ENCODE peak calls at places on chromosome 5, in four cellular contexts. One of them, this sample, is unnamed.

GRCh38 chr5:89003563-89004036 is 120.6 kb upstream of the MEF2C start:
- DNase-seq in esophagus squamous epithelium: no peak
- DNase-seq in psoas muscle: no peak
- DNase-seq in prostate gland: no peak
- DNase-seq in this sample: no peak

GRCh38 chr5:43192558-43193170 is 639 bp downstream of the NIM1K start:
- DNase-seq in esophagus squamous epithelium: no peak
- DNase-seq in psoas muscle: peak; percentile 69
- DNase-seq in prostate gland: no peak
- DNase-seq in this sample: peak; percentile 44

GRCh38 chr5:175697846-175698245 is 40.0 kb downstream of the HRH2 start:
- DNase-seq in esophagus squamous epithelium: no peak
- DNase-seq in psoas muscle: no peak
- DNase-seq in prostate gland: no peak
- DNase-seq in this sample: no peak

GRCh38 chr5:146048994-146049703 is 56.2 kb downstream of the PLAC8L1 start:
- DNase-seq in esophagus squamous epithelium: no peak
- DNase-seq in psoas muscle: no peak
- DNase-seq in prostate gland: peak; percentile 57
- DNase-seq in this sample: peak; percentile 64

GRCh38 chr5:169668732-169669131 is 31.7 kb downstream of the DOCK2 start:
- DNase-seq in esophagus squamous epithelium: no peak
- DNase-seq in psoas muscle: no peak
- DNase-seq in prostate gland: no peak
- DNase-seq in this sample: no peak

GRCh38 chr5:137342764-137343163 is 156.4 kb downstream of the SPOCK1 start:
- DNase-seq in esophagus squamous epithelium: no peak
- DNase-seq in psoas muscle: no peak
- DNase-seq in prostate gland: no peak
- DNase-seq in this sample: no peak

GRCh38 chr5:148374693-148375360 is 8.9 kb upstream of the FBXO38 start:
- DNase-seq in esophagus squamous epithelium: no peak
- DNase-seq in psoas muscle: no peak
- DNase-seq in prostate gland: peak; percentile 47
- DNase-seq in this sample: peak; percentile 45

GRCh38 chr5:86070719-86071118 is 547.0 kb upstream of the COX7C start:
- DNase-seq in esophagus squamous epithelium: no peak
- DNase-seq in psoas muscle: no peak
- DNase-seq in prostate gland: no peak
- DNase-seq in this sample: no peak

GRCh38 chr5:127785098-127785927 is 82.1 kb downstream of the CCDC192 start:
- DNase-seq in esophagus squamous epithelium: no peak
- DNase-seq in psoas muscle: no peak
- DNase-seq in prostate gland: no peak
- DNase-seq in this sample: no peak

GRCh38 chr5:149240354-149240998 is 31.2 kb upstream of the AFAP1L1 start:
- DNase-seq in esophagus squamous epithelium: peak; percentile 14
- DNase-seq in psoas muscle: peak; percentile 65
- DNase-seq in prostate gland: no peak
- DNase-seq in this sample: peak; percentile 19

GRCh38 chr5:10602031-10602806 is 38.3 kb downstream of the ANKRD33B start:
- DNase-seq in esophagus squamous epithelium: no peak
- DNase-seq in psoas muscle: no peak
- DNase-seq in prostate gland: no peak
- DNase-seq in this sample: peak; percentile 14

GRCh38 chr5:75281716-75282465 is 45.2 kb upstream of the ANKRD31 start:
- DNase-seq in esophagus squamous epithelium: no peak
- DNase-seq in psoas muscle: no peak
- DNase-seq in prostate gland: no peak
- DNase-seq in this sample: no peak

GRCh38 chr5:62093981-62094380 is 212.0 kb upstream of the KIF2A start:
- DNase-seq in esophagus squamous epithelium: no peak
- DNase-seq in psoas muscle: no peak
- DNase-seq in prostate gland: no peak
- DNase-seq in this sample: peak; percentile 55

GRCh38 chr5:31911291-31912265 is 262.5 kb downstream of the GOLPH3 start:
- DNase-seq in esophagus squamous epithelium: no peak
- DNase-seq in psoas muscle: no peak
- DNase-seq in prostate gland: no peak
- DNase-seq in this sample: no peak

GRCh38 chr5:149268928-149269557 is 2.6 kb upstream of the AFAP1L1 start:
- DNase-seq in esophagus squamous epithelium: no peak
- DNase-seq in psoas muscle: no peak
- DNase-seq in prostate gland: no peak
- DNase-seq in this sample: no peak

GRCh38 chr5:154562244-154562861 is 84.3 kb upstream of the HAND1 start:
- DNase-seq in esophagus squamous epithelium: no peak
- DNase-seq in psoas muscle: no peak
- DNase-seq in prostate gland: no peak
- DNase-seq in this sample: peak; percentile 40

GRCh38 chr5:38518341-38518740 is 38.1 kb downstream of the LIFR start:
- DNase-seq in esophagus squamous epithelium: no peak
- DNase-seq in psoas muscle: no peak
- DNase-seq in prostate gland: no peak
- DNase-seq in this sample: no peak

GRCh38 chr5:38515081-38515480 is 41.4 kb downstream of the LIFR start:
- DNase-seq in esophagus squamous epithelium: no peak
- DNase-seq in psoas muscle: no peak
- DNase-seq in prostate gland: no peak
- DNase-seq in this sample: no peak

GRCh38 chr5:38519476-38519875 is 37.0 kb downstream of the LIFR start:
- DNase-seq in esophagus squamous epithelium: no peak
- DNase-seq in psoas muscle: no peak
- DNase-seq in prostate gland: no peak
- DNase-seq in this sample: no peak

DNA sequence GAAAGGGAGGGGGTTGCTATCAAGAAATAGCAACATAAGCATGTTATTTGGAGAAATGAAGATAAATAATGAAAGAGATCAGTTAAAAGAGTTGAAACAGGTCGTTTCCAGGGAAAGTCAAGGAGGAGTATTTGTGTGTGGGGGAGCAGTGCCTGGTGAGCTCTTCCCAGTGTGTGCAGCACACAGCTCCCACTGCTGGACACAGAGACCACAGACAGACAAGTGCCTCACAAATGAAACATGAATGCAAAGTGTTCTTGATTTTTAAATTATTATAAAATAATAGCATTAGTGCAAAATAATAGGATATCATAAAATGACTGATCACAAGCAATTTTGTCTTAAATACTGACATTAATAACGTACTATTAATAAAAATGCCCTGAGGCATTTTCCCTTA is 40.8 kb downstream of the LIFR start:
- DNase-seq in esophagus squamous epithelium: no peak
- DNase-seq in psoas muscle: no peak
- DNase-seq in prostate gland: no peak
- DNase-seq in this sample: no peak
- TF ChIP-seq CTCF in esophagus squamous epithelium: peak; percentile 9
- TF ChIP-seq CTCF in psoas muscle: peak; percentile 36
- TF ChIP-seq CTCF in prostate gland: no peak
- TF ChIP-seq CTCF in this sample: no peak

DNA sequence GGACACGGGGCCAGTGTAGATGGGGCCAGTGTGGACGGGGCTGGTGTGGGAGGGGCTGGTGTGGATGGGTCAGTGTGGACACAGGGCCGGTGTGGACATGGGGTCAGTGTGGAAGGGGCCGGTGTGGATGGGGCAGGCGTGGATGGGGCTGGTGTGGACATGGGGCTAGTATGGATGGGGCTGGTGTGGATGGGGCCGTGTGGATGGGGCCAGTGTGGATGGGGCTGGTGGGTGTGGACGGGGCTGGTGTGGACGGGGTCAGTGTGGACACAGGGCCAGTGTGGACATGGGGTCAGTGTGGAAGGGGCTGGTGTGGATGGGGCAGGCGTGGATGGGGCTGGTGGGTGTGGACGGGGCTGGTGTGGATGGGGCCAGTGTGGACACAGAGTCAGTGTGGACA is 23.8 kb downstream of the SLC9A3 start:
- DNase-seq in esophagus squamous epithelium: no peak
- DNase-seq in psoas muscle: no peak
- DNase-seq in prostate gland: no peak
- DNase-seq in this sample: no peak
- H3K9me3 ChIP-seq in esophagus squamous epithelium: no peaks in the 10 kb centered on the region
- H3K9me3 ChIP-seq in psoas muscle: no peaks in the 10 kb centered on the region
- H3K9me3 ChIP-seq in prostate gland: no peaks in the 10 kb centered on the region
- H3K9me3 ChIP-seq in this sample: no peaks in the 10 kb centered on the region

GRCh38 chr5:82421119-82421518 is 143.0 kb upstream of the RPS23 start:
- DNase-seq in esophagus squamous epithelium: no peak
- DNase-seq in psoas muscle: no peak
- DNase-seq in prostate gland: no peak
- DNase-seq in this sample: no peak
- TF ChIP-seq CTCF in esophagus squamous epithelium: no peak
- TF ChIP-seq CTCF in psoas muscle: no peak
- TF ChIP-seq CTCF in prostate gland: no peak
- TF ChIP-seq CTCF in this sample: no peak

GRCh38 chr5:111685969-111686368 is 71.0 kb downstream of the NREP start:
- DNase-seq in esophagus squamous epithelium: no peak
- DNase-seq in psoas muscle: no peak
- DNase-seq in prostate gland: no peak
- DNase-seq in this sample: no peak
- H3K9me3 ChIP-seq in esophagus squamous epithelium: no peaks in the 10 kb centered on the region
- H3K9me3 ChIP-seq in psoas muscle: no peaks in the 10 kb centered on the region
- H3K9me3 ChIP-seq in prostate gland: no peaks in the 10 kb centered on the region
- H3K9me3 ChIP-seq in this sample: no peaks in the 10 kb centered on the region

DNA sequence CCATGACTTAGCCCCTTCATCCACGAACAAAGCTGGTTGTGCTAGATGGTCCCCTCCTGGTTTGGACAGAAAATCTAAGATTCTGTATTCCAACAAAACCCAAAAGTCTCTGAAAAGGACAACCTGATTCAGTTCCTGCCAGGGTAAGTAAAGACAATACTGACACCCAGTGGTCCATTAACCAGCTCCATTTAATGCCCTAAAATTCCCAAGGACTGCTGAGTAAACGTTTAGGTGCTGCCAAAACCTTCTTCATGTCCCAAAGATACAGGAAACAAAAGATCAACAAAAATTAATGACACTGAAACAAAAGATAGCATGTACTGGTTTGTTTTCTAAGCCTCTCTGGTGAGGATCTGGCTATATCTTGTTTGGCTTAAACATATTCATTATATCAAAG is 25.3 kb upstream of the PPP1R2B start:
- DNase-seq in esophagus squamous epithelium: no peak
- DNase-seq in psoas muscle: no peak
- DNase-seq in prostate gland: peak; percentile 30
- DNase-seq in this sample: peak; percentile 20
- TF ChIP-seq CTCF in esophagus squamous epithelium: no peak
- TF ChIP-seq CTCF in psoas muscle: peak; percentile 47
- TF ChIP-seq CTCF in prostate gland: peak; percentile 35
- TF ChIP-seq CTCF in this sample: peak; percentile 43

GRCh38 chr5:110221036-110221435 is 505.4 kb downstream of the TMEM232 start:
- DNase-seq in esophagus squamous epithelium: no peak
- DNase-seq in psoas muscle: no peak
- DNase-seq in prostate gland: no peak
- DNase-seq in this sample: no peak

GRCh38 chr5:110224050-110224449 is 502.4 kb downstream of the TMEM232 start:
- DNase-seq in esophagus squamous epithelium: no peak
- DNase-seq in psoas muscle: no peak
- DNase-seq in prostate gland: no peak
- DNase-seq in this sample: no peak

GRCh38 chr5:110225949-110226348 is 500.5 kb downstream of the TMEM232 start:
- DNase-seq in esophagus squamous epithelium: no peak
- DNase-seq in psoas muscle: no peak
- DNase-seq in prostate gland: no peak
- DNase-seq in this sample: no peak
- H3K9me3 ChIP-seq in esophagus squamous epithelium: peaks cover 33% of the 10 kb centered on the region
- H3K9me3 ChIP-seq in psoas muscle: peaks cover 12% of the 10 kb centered on the region
- H3K9me3 ChIP-seq in prostate gland: no peaks in the 10 kb centered on the region
- H3K9me3 ChIP-seq in this sample: no peaks in the 10 kb centered on the region

This sample was measured in body of pancreas.